ENCODE peak calls at places on chromosomes 3 and 15, in five cellular contexts. S is WTC11, T is GM12878, H is HepG2, Q is K562. I is an unnamed sample.

GRCh38 chr15:69852482-69853275 is 245.0 kb downstream of the TLE3 start:
- DNase-seq in S (no peak), T (no peak), H (no peak), Q (no peak), I (no peak)

GRCh38 chr3:4079354-4080180 is 223.6 kb upstream of the SETMAR start:
- DNase-seq in S (no peak), T (no peak), H (peak), Q (no peak), I (no peak)

GRCh38 chr15:90174140-90174891 is 26.8 kb upstream of the SEMA4B start:
- DNase-seq in S (no peak), T (no peak), H (no peak), Q (no peak), I (no peak)

GRCh38 chr3:73511555-73511954 is 113.2 kb downstream of the PDZRN3 start:
- DNase-seq in S (no peak), T (no peak), H (no peak), Q (no peak), I (no peak)

GRCh38 chr3:184563941-184564684 is 2.5 kb downstream of the EPHB3 start:
- DNase-seq in S (no peak), T (no peak), H (no peak), Q (no peak), I (no peak)

GRCh38 chr15:74373056-74373650 is 5.7 kb upstream of the CYP11A1 start:
- DNase-seq in S (no peak), T (no peak), H (no peak), Q (no peak), I (no peak)

GRCh38 chr3:185744997-185745843 is 79.6 kb downstream of the IGF2BP2 start:
- DNase-seq in S (no peak), T (peak), H (peak), Q (no peak), I (no peak)

GRCh38 chr15:79042213-79042928 is 48.2 kb downstream of the RASGRF1 start:
- DNase-seq in S (no peak), T (no peak), H (no peak), Q (no peak), I (no peak)

GRCh38 chr15:93466380-93466779 is 377.4 kb upstream of the RGMA start:
- DNase-seq in S (no peak), T (no peak), H (no peak), Q (no peak), I (no peak)

GRCh38 chr3:62197613-62198012 is 175.7 kb downstream of the FEZF2 start:
- DNase-seq in S (no peak), T (no peak), H (no peak), Q (no peak), I (no peak)

GRCh38 chr3:126309861-126310655 is 47.1 kb downstream of the KLF15 start:
- DNase-seq in S (no peak), T (no peak), H (no peak), Q (no peak), I (no peak)

GRCh38 chr15:36818260-36818659 is 238.8 kb downstream of the CDIN1 start:
- DNase-seq in S (no peak), T (no peak), H (no peak), Q (peak), I (no peak)

GRCh38 chr3:49020335-49021212 is 1.3 kb upstream of the NDUFAF3 start:
- DNase-seq in S (peak), T (no peak), H (no peak), Q (peak), I (no peak)

GRCh38 chr15:33701304-33701696 is 267.0 kb upstream of the CHRM5 start:
- DNase-seq in S (no peak), T (no peak), H (no peak), Q (no peak), I (peak)

GRCh38 chr3:41418961-41419691 is 219.8 kb downstream of the CTNNB1 start:
- DNase-seq in S (no peak), T (no peak), H (peak), Q (no peak), I (peak)

GRCh38 chr3:172009736-172010254 is 29.6 kb upstream of the FNDC3B start:
- DNase-seq in S (no peak), T (no peak), H (no peak), Q (no peak), I (no peak)

GRCh38 chr3:143843607-143844006 is 4.7 kb downstream of the SLC9A9 start:
- DNase-seq in S (no peak), T (no peak), H (no peak), Q (no peak), I (no peak)

GRCh38 chr15:63672369-63672768 is 75.2 kb downstream of the FBXL22 start:
- DNase-seq in S (no peak), T (no peak), H (no peak), Q (no peak), I (no peak)

GRCh38 chr15:72609862-72610261 is 44.6 kb upstream of the GOLGA6B start:
- DNase-seq in S (no peak), T (no peak), H (no peak), Q (no peak), I (no peak)

GRCh38 chr3:172561894-172562664 is 38.8 kb upstream of the TNFSF10 start:
- DNase-seq in S (no peak), T (no peak), H (no peak), Q (no peak), I (peak)

GRCh38 chr15:35000511-35000910 is 12.4 kb upstream of the ZNF770 start:
- DNase-seq in S (no peak), T (no peak), H (no peak), Q (no peak), I (peak)

GRCh38 chr15:40251455-40252140 is 12.7 kb downstream of the PAK6 start:
- DNase-seq in S (no peak), T (no peak), H (no peak), Q (no peak), I (no peak)

GRCh38 chr3:21273256-21273999 is 477.6 kb downstream of the ZNF385D start:
- DNase-seq in S (no peak), T (no peak), H (no peak), Q (no peak), I (no peak)

GRCh38 chr15:92808611-92809063 is 91.5 kb upstream of the CHD2 start:
- DNase-seq in S (no peak), T (no peak), H (no peak), Q (peak), I (peak)

GRCh38 chr3:62940763-62941632 is 65.8 kb upstream of the CADPS start:
- DNase-seq in S (no peak), T (no peak), H (no peak), Q (no peak), I (no peak)

GRCh38 chr3:73687081-73688004 is 62.6 kb upstream of the PDZRN3 start:
- DNase-seq in S (no peak), T (no peak), H (no peak), Q (no peak), I (no peak)

GRCh38 chr15:84736375-84736774 is 12.0 kb upstream of the ZNF592 start:
- DNase-seq in S (no peak), T (peak), H (no peak), Q (no peak), I (no peak)

GRCh38 chr15:84740691-84741090 is 7.7 kb upstream of the ZNF592 start:
- DNase-seq in S (no peak), T (no peak), H (no peak), Q (no peak), I (no peak)

GRCh38 chr15:84731774-84732173 is 15.8 kb upstream of the SEC11A start:
- DNase-seq in S (no peak), T (no peak), H (no peak), Q (no peak), I (no peak)

GRCh38 chr15:84737005-84737404 is 11.4 kb upstream of the ZNF592 start:
- DNase-seq in S (no peak), T (no peak), H (no peak), Q (no peak), I (no peak)

GRCh38 chr15:84734794-84735479 is 13.5 kb upstream of the ZNF592 start:
- DNase-seq in S (peak), T (peak), H (peak), Q (peak), I (peak)
- TF ChIP-seq ESRRA in S (no peak), T (no peak), H (no peak), Q (peak), I (no peak)

DNA sequence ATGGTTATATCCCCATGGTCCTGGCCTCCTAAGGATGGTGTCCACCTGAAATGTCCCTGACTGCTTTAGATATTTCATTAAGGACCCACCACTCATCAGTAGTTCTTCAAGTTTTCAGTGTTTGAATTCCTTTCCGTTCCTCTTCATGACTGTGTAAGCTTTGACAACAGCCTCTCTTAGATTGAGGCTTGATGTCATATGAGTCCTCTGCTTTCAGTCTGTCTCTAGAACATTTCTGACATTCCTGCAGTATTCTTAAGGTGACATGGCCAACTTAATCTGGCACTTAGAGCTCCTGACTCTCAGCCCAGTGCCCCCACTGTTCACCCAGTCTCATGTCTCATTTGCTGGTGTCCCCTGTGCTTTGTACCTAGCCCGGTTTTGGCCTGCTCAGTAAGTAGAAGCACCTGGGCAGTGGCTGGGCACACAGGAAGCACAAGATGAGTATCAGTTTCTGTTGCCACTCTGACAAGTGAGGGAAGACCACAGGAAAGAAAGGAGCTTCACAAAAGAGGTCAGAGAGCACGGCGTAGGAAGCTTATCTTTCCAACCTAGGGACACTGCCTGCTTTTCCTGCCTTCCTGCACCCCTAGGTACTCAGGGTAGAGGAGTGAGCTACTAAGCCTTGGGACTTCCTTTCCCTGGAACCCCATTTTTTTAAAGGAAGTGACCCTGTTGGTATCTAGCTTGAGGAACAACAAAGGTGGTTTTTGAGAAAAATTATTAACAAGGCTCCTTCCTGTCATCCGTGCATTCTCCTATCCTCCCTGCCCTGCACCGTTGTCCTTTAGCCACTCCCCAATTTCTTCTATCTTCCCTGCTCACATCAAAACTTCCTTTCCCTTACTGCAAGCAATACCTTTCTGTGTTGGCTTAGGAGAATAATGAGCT is 103.1 kb downstream of the KLHL25 start:
- DNase-seq in S (no peak), T (peak), H (no peak), Q (no peak), I (no peak)
- TF ChIP-seq ESRRA in S (no peak), T (no peak), H (no peak), Q (no peak), I (no peak)

DNA sequence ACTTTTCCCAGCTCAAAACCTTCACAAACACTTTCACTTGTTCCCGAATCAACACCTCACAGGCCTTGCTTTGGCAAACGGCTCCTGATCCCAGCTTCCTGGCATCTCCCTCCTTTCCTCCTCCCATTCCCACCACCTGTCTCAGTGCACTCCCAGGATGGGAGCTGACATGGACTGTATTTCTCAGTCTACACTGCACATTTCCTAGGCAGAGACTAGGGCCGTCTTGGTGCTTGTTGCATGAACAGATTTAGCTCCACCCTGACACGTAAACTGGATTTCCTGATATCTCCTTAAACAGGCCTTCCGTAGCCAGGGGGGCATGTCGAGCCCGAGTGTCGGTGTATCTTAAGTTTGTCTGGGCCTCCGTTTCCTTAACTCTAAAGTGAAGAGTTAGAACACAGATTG is 790 bp upstream of the WHAMM start:
- DNase-seq in S (no peak), T (no peak), H (peak), Q (no peak), I (no peak)
- TF ChIP-seq ESRRA in S (no peak), T (no peak), H (no peak), Q (no peak), I (no peak)

GRCh38 chr3:12752803-12753202 is 6.3 kb downstream of the TMEM40 start:
- DNase-seq in S (no peak), T (peak), H (no peak), Q (no peak), I (no peak)

GRCh38 chr3:12752111-12752510 is 6.9 kb downstream of the TMEM40 start:
- DNase-seq in S (no peak), T (no peak), H (no peak), Q (no peak), I (no peak)

GRCh38 chr3:12750658-12751071 is 8.4 kb downstream of the TMEM40 start:
- DNase-seq in S (no peak), T (peak), H (no peak), Q (no peak), I (no peak)

GRCh38 chr3:12750223-12750622 is 8.8 kb downstream of the TMEM40 start:
- DNase-seq in S (no peak), T (no peak), H (peak), Q (peak), I (peak)

DNA sequence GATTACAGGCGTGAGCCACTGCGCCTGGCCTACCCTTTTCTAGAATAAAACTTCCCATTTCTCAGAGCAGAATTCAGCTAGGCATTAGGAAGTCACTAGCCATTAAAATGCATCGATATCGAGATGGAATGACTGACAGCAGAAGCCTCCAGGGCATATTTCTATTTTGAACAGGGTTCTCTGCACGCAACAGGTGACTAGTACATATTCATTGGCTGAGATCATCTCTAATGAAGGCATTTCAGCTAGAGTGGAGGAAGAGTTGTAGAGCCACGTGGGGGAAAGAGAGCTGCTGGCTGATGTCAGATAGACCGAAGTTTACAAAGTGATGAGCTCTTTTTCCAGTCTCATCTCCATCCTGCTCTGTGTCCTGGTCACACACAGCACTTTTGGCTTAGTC is 7.5 kb downstream of the TMEM40 start:
- DNase-seq in S (no peak), T (no peak), H (peak), Q (no peak), I (no peak)
- TF ChIP-seq ESRRA in S (no peak), T (no peak), H (no peak), Q (no peak), I (no peak)

DNA sequence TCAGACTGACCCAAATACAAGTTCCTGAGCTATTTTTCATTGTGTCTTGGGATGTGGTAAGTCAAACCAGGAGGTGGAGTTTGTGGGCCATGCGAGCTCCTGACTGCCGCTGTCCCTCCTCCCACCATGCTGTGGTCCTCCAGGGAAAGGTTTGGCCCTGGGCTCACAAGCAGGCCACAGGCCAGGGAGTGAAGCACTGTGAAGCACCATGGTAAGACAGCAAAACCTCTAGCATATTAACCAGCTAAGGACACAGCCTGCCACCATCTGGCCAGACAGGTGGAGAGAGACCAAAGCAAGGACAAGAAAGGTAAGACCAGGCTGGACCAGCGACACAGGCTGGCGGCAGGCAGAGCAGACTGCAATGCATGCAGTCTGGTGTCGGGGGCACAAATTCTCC is 15.3 kb downstream of the RAB43 start:
- DNase-seq in S (peak), T (no peak), H (no peak), Q (no peak), I (no peak)
- TF ChIP-seq ESRRA in S (no peak), T (no peak), H (no peak), Q (no peak), I (no peak)

GRCh38 chr15:71447328-71448250 is 332.3 kb downstream of the THSD4 start:
- DNase-seq in S (no peak), T (no peak), H (no peak), Q (no peak), I (peak)

GRCh38 chr15:71449956-71450355 is 334.7 kb downstream of the THSD4 start:
- DNase-seq in S (no peak), T (no peak), H (no peak), Q (no peak), I (no peak)

GRCh38 chr15:71451080-71451479 is 335.8 kb downstream of the THSD4 start:
- DNase-seq in S (no peak), T (no peak), H (no peak), Q (no peak), I (no peak)

GRCh38 chr15:71449363-71449762 is 334.1 kb downstream of the THSD4 start:
- DNase-seq in S (no peak), T (no peak), H (no peak), Q (no peak), I (no peak)

DNA sequence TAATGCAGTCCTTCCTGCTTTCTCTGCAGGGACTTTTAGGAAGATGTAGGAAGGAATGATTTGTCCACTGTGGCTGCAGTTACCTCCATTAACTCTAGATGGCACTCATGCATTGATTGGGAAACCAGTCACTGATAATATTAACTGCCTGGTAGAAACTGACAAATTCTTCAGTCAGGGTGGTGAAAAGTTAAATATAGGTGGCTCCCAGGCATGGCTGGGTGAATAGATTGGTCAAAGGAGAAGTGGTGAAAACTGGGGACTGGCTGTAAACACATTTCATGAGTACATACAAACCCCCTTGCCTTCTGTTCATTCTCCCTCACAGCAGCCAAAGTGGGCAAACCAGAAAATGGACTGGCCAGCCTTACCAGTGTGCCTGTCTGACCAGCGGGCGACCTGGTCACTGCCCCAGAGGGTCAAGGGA is 333.4 kb downstream of the THSD4 start:
- DNase-seq in S (peak), T (no peak), H (peak), Q (peak), I (peak)
- TF ChIP-seq ESRRA in S (no peak), T (no peak), H (no peak), Q (no peak), I (no peak)

DNA sequence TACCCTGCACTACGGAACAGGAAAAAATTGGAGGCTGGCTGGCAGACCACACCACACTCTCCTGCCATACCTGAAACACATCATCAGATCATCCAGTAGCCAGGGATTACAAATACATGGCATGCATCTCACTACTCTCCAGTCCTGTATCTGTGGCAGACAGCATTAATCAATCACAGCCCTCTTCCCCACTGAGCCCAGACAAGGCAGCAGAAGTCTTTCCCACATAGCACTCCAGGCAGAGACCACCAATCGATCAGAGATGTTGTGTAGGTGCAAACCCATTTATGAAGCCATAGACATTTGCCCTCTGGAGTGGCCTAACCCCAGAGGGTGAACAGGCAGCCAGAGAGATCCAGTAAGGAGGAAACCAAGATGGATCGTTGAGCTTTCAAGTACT is 410.9 kb upstream of the PROK2 start:
- DNase-seq in S (no peak), T (no peak), H (no peak), Q (no peak), I (no peak)
- TF ChIP-seq ESRRA in S (no peak), T (no peak), H (no peak), Q (no peak), I (no peak)

GRCh38 chr15:59384507-59384906 is 11.8 kb upstream of the MYO1E start:
- DNase-seq in S (no peak), T (no peak), H (no peak), Q (no peak), I (no peak)

GRCh38 chr15:59392299-59392698 is 19.6 kb upstream of the MYO1E start:
- DNase-seq in S (no peak), T (no peak), H (no peak), Q (no peak), I (no peak)

GRCh38 chr15:59394166-59394661 is 21.5 kb upstream of the MYO1E start:
- DNase-seq in S (no peak), T (no peak), H (no peak), Q (no peak), I (no peak)

GRCh38 chr15:59388670-59389069 is 16.0 kb upstream of the MYO1E start:
- DNase-seq in S (no peak), T (no peak), H (no peak), Q (no peak), I (peak)
- TF ChIP-seq ESRRA in S (no peak), T (no peak), H (no peak), Q (no peak), I (no peak)

GRCh38 chr15:54304321-54304720 is 326.1 kb downstream of the UNC13C start:
- DNase-seq in S (no peak), T (no peak), H (no peak), Q (no peak), I (no peak)
- TF ChIP-seq ESRRA in S (no peak), T (no peak), H (no peak), Q (no peak), I (no peak)

I was measured in A549.